ENCODE peak calls at places on chromosomes 7 and 10, in four cellular contexts. K is hepatic stellate cell, Z is GM04503, G is T-helper 9 cell. L is an unnamed sample.

GRCh38 chr10:2700626-2701305 is 366.6 kb upstream of the PFKP start:
- DNase-seq in Z (no peak), G (no peak), K (no peak), L (no peak)

GRCh38 chr10:129365767-129366400 is 101.2 kb upstream of the MGMT start:
- DNase-seq in K (no peak), G (no peak), Z (no peak), L (no peak)

GRCh38 chr7:91941450-91941849 is 788 bp downstream of the AKAP9 start:
- DNase-seq in K (peak; percentile 22), G (peak; percentile 6), Z (no peak), L (no peak)

GRCh38 chr10:12950583-12951128 is 50.9 kb downstream of the CCDC3 start:
- DNase-seq in K (no peak), G (no peak), Z (no peak), L (no peak)

GRCh38 chr7:103148994-103149807 is at the start of gene NAPEPLD:
- DNase-seq in K (peak; percentile 89), Z (peak; percentile 67), G (peak; percentile 53), L (peak; percentile 31)

GRCh38 chr10:36423821-36424248 is 701.6 kb upstream of the ANKRD30A start:
- DNase-seq in K (no peak), Z (no peak), G (no peak), L (no peak)

GRCh38 chr7:12802070-12802469 is 114.6 kb downstream of the ARL4A start:
- DNase-seq in Z (no peak), K (no peak), G (no peak), L (no peak)

GRCh38 chr10:24465124-24465874 is 256.4 kb downstream of the KIAA1217 start:
- DNase-seq in K (peak; percentile 34), G (no peak), Z (peak; percentile 85), L (no peak)

GRCh38 chr10:6569259-6569658 is 10.8 kb downstream of the PRKCQ start:
- DNase-seq in G (no peak), K (no peak), Z (no peak), L (no peak)

GRCh38 chr10:79385804-79386531 is 38.7 kb downstream of the PPIF start:
- DNase-seq in Z (no peak), K (peak; percentile 1), G (no peak), L (no peak)

L was measured in HS-5.